ENCODE peak calls at places on chromosome 6, in six cellular contexts. F, P, E, Q, I and C are unnamed samples.

GRCh38 chr6:101391772-101392560 is 1.5 kb upstream of the GRIK2 start:
- DNase-seq in F (no peak), P (no peak), E (no peak), Q (no peak), I (no peak), C (no peak)

GRCh38 chr6:169689247-169689646 is 12.6 kb downstream of the WDR27 start:
- DNase-seq in F (no peak), P (no peak), E (no peak), Q (peak; percentile 71), I (no peak), C (no peak)

GRCh38 chr6:144528605-144529425 is 243.7 kb downstream of the UTRN start:
- DNase-seq in F (no peak), P (no peak), E (no peak), Q (peak; percentile 40), I (no peak), C (no peak)

GRCh38 chr6:99662616-99663015 is 56.0 kb downstream of the PRDM13 start:
- DNase-seq in F (no peak), P (no peak), E (no peak), Q (no peak), I (no peak), C (no peak)

GRCh38 chr6:161068296-161068695 is 76.7 kb downstream of the MAP3K4 start:
- DNase-seq in F (no peak), P (no peak), E (no peak), Q (no peak), I (no peak), C (no peak)

GRCh38 chr6:159097256-159097655 is 52.5 kb upstream of the TAGAP start:
- DNase-seq in F (no peak), P (no peak), E (no peak), Q (no peak), I (no peak), C (no peak)

GRCh38 chr6:17211101-17211500 is 70.1 kb upstream of the RBM24 start:
- DNase-seq in F (no peak), P (no peak), E (no peak), Q (no peak), I (no peak), C (no peak)

GRCh38 chr6:6920984-6921313 is 186.8 kb upstream of the RREB1 start:
- DNase-seq in F (no peak), P (no peak), E (peak; percentile 74), Q (no peak), I (no peak), C (no peak)

GRCh38 chr6:53790886-53791285 is 3.9 kb upstream of the LRRC1 start:
- DNase-seq in F (no peak), P (no peak), E (no peak), Q (no peak), I (no peak), C (no peak)

GRCh38 chr6:144744720-144745119 is 459.6 kb downstream of the UTRN start:
- DNase-seq in F (no peak), P (no peak), E (no peak), Q (no peak), I (no peak), C (no peak)

GRCh38 chr6:26205161-26205624 is 118.0 kb downstream of the HFE start:
- DNase-seq in F (peak; percentile 89), P (peak; percentile 57), E (peak; percentile 77), Q (peak; percentile 72), I (peak; percentile 89), C (peak; percentile 88)

GRCh38 chr6:33747823-33748222 is 1.1 kb upstream of the IP6K3 start:
- DNase-seq in F (no peak), P (no peak), E (no peak), Q (no peak), I (no peak), C (no peak)

GRCh38 chr6:33745558-33745957 is 1.1 kb downstream of the IP6K3 start:
- DNase-seq in F (no peak), P (no peak), E (no peak), Q (peak; percentile 16), I (no peak), C (no peak)

GRCh38 chr6:33744895-33745546 is 1.7 kb downstream of the IP6K3 start:
- DNase-seq in F (no peak), P (no peak), E (no peak), Q (no peak), I (no peak), C (no peak)

GRCh38 chr6:33746651-33747100 is at the start of gene IP6K3:
- DNase-seq in F (peak; percentile 86), P (no peak), E (no peak), Q (no peak), I (no peak), C (no peak)

GRCh38 chr6:33746036-33746600 is 587 bp downstream of the IP6K3 start:
- DNase-seq in F (peak; percentile 84), P (no peak), E (no peak), Q (peak; percentile 77), I (no peak), C (peak; percentile 68)
- H3K4me3 ChIP-seq in F (peak overlapping the region; percentile 80), P (no peak overlapping the region), E (peak overlapping the region; percentile 22), Q (no peak overlapping the region), I (no peak overlapping the region), C (peak overlapping the region; percentile 47)

DNA sequence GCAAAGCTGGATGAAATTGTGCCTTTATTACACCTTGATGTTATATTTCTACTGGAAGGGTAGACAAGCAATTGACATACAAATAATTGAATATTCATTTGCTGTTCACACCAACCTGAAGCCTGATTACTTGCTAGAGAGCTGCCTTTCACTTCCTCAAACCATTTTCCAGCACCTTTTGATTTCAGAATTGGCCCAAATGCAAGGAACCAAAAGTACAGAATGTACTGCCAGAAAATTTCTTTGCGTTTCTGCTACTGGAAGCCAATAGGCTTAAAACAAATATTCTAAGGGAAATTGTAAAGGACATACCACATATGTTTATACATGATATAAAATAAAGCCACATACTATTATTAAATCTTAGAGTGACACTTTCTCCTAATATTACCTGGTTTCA is 94.5 kb downstream of the RFPL4B start:
- DNase-seq in F (no peak), P (no peak), E (no peak), Q (no peak), I (no peak), C (no peak)
- H3K27ac ChIP-seq in F (no peak overlapping the region), P (no peak overlapping the region), E (peak overlapping the region; percentile 40), Q (no peak overlapping the region), I (no peak overlapping the region), C (no peak overlapping the region)

DNA sequence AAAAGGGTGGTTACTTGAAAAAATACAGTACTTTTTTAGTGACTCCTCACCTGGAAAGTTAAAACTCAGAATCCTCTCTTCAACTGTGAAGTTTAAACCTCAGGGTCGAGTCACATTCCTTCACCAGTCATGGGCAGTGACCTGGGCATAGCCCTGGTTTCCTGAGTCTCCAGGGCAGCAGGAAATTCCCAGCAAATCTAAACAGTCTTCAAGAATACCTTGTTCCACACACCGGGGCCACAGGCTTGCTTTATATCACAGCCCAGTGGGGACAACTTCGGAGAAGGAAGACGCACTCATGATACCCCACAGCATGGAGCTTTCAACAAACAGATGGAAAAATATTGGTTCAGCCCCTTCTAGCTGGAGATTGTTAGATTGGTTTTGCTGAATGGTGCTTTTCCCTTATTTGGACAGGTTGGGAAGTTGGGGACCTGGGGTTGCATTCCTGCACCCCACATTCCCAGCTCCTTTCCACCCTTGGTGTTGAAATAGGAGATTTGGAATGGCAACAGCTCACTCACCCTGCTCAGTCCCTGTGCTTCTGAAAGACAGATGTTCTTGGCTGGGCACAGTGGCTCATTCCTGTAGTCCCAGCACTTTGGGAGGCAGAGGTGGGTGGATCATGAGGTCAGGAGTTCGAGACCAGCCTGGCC is 113.0 kb upstream of the TMEM170B start:
- DNase-seq in F (no peak), P (no peak), E (no peak), Q (no peak), I (no peak), C (no peak)
- H3K4me1 ChIP-seq in F (peaks cover 6% of the 10 kb centered on the region), P (no peaks in the 10 kb centered on the region), E (peaks cover 15% of the 10 kb centered on the region), Q (peaks cover 40% of the 10 kb centered on the region), I (peaks cover 72% of the 10 kb centered on the region), C (peaks cover 20% of the 10 kb centered on the region)

DNA sequence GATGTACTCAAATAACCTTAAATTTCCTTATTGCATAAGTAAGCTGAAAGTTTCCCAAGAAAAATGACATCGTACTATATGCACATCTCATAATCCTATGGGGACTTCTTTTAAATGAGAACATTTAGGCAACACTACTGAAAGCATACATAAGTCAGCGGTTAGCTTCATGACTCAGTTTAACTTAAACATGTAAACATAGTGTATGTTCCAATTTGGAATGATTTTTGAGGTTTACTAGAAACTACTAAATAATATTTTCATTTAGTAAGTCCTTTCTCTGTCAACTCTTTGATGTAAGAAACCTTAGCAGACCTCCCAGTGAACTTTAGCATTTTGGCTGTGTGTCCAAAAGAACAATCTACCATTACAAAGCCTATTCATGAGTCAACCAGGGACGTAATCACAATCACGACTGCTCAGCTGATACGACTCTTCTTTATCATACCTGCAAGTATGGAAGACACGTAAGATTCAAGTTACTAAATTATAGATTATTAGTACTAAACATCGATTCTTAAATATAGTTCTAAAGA is 19.3 kb downstream of the HIVEP2 start:
- DNase-seq in F (no peak), P (no peak), E (no peak), Q (peak; percentile 63), I (peak; percentile 18), C (no peak)
- H3K4me3 ChIP-seq in F (no peak overlapping the region), P (no peak overlapping the region), E (no peak overlapping the region), Q (no peak overlapping the region), I (no peak overlapping the region), C (no peak overlapping the region)

GRCh38 chr6:32954212-32954745 is 1.4 kb upstream of the HLA-DMA start:
- DNase-seq in F (no peak), P (no peak), E (no peak), Q (no peak), I (no peak), C (no peak)

GRCh38 chr6:32953775-32954174 is 878 bp upstream of the HLA-DMA start:
- DNase-seq in F (no peak), P (no peak), E (no peak), Q (no peak), I (no peak), C (no peak)

GRCh38 chr6:32954983-32955802 is 2.3 kb upstream of the HLA-DMA start:
- DNase-seq in F (no peak), P (no peak), E (peak; percentile 38), Q (peak; percentile 54), I (peak; percentile 54), C (no peak)

GRCh38 chr6:32950449-32950848 is 2.4 kb downstream of the HLA-DMA start:
- DNase-seq in F (no peak), P (no peak), E (no peak), Q (no peak), I (no peak), C (no peak)

GRCh38 chr6:32952817-32953739 is at the start of gene HLA-DMA:
- DNase-seq in F (peak; percentile 82), P (peak; percentile 81), E (peak; percentile 93), Q (peak; percentile 98), I (peak; percentile 93), C (peak; percentile 95)
- H3K27ac ChIP-seq in F (peak within 1 kb of the TSS; percentile 66), P (no peak within 1 kb of the TSS), E (peak within 1 kb of the TSS; percentile 71), Q (peak within 1 kb of the TSS; percentile 40), I (no peak within 1 kb of the TSS), C (peak within 1 kb of the TSS; percentile 73)

DNA sequence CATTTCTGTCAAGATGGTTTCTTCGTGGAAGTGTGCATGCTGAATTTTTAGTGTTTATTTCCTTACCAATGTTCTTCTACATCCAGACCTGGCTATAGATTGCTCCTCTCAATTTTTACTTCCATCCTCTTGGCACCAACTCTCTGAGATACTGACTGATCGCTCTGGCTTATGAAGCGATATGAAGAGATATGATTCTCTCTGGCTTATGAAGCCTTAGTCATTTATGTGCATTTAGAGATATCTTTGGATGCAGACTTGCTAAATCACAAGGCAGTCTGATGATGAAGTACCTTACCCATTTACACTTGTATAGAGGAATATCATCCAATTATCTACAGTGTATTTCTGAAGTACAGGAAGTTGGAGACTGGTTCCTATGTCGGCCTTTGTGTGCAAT is 295.4 kb upstream of the STXBP5 start:
- DNase-seq in F (no peak), P (no peak), E (no peak), Q (no peak), I (no peak), C (no peak)
- H3K4me1 ChIP-seq in F (no peaks in the 10 kb centered on the region), P (peaks cover 24% of the 10 kb centered on the region), E (no peaks in the 10 kb centered on the region), Q (peaks cover 32% of the 10 kb centered on the region), I (peaks cover 45% of the 10 kb centered on the region), C (no peaks in the 10 kb centered on the region)

GRCh38 chr6:29624520-29624961 is 8.4 kb downstream of the GABBR1 start:
- DNase-seq in F (no peak), P (no peak), E (no peak), Q (no peak), I (no peak), C (no peak)
- H3K4me3 ChIP-seq in F (no peak overlapping the region), P (no peak overlapping the region), E (no peak overlapping the region), Q (no peak overlapping the region), I (no peak overlapping the region), C (no peak overlapping the region)